ENCODE peak calls at places on chromosomes 7 and 10, in six cellular contexts. M, O, Y, R, F and U are unnamed samples.

GRCh38 chr7:105978035-105978434 is 15.0 kb downstream of the CDHR3 start:
- DNase-seq in F (no peak), R (no peak), Y (no peak), O (no peak), M (no peak), U (no peak)

GRCh38 chr7:79090543-79090942 is 362.9 kb downstream of the MAGI2 start:
- DNase-seq in O (no peak), M (peak; percentile 55), Y (no peak), F (no peak), R (no peak), U (no peak)

GRCh38 chr10:99619090-99619800 is 994 bp downstream of the SLC25A28 start:
- DNase-seq in O (no peak), M (peak; percentile 25), F (no peak), Y (no peak), R (no peak), U (peak; percentile 69)

GRCh38 chr7:155375337-155376277 is 77.9 kb downstream of the INSIG1 start:
- DNase-seq in M (no peak), F (no peak), O (no peak), Y (no peak), R (no peak), U (no peak)

GRCh38 chr7:149853157-149853556 is 15.0 kb downstream of the ZNF862 start:
- DNase-seq in F (no peak), R (no peak), Y (no peak), M (peak; percentile 7), O (no peak), U (no peak)

GRCh38 chr7:114508096-114508495 is 93.5 kb downstream of the FOXP2 start:
- DNase-seq in R (no peak), F (no peak), Y (no peak), O (no peak), M (peak; percentile 47), U (no peak)

GRCh38 chr10:77967611-77968022 is 41.1 kb upstream of the DLG5 start:
- DNase-seq in M (no peak), F (no peak), O (peak; percentile 47), Y (no peak), R (no peak), U (no peak)

GRCh38 chr10:33336606-33337334 is 2.3 kb upstream of the NRP1 start:
- DNase-seq in R (peak; percentile 21), O (peak; percentile 74), M (no peak), Y (peak; percentile 31), F (peak; percentile 46), U (no peak)

GRCh38 chr7:55438765-55439525 is 73.8 kb downstream of the LANCL2 start:
- DNase-seq in Y (peak; percentile 79), F (no peak), O (peak; percentile 81), R (no peak), M (peak; percentile 37), U (no peak)

GRCh38 chr7:23246540-23246939 is at the start of gene GPNMB:
- DNase-seq in M (peak; percentile 58), F (no peak), Y (peak; percentile 17), O (peak; percentile 62), R (no peak), U (no peak)

GRCh38 chr10:9957352-9957751 is 1060.3 kb upstream of the CELF2 start:
- DNase-seq in F (no peak), Y (no peak), R (no peak), M (peak; percentile 44), O (no peak), U (no peak)

GRCh38 chr10:89474452-89474851 is 60.1 kb downstream of the IFIT5 start:
- DNase-seq in Y (no peak), R (no peak), F (no peak), O (no peak), M (no peak), U (no peak)

GRCh38 chr10:89476676-89477075 is 58.7 kb downstream of the SLC16A12 start:
- DNase-seq in O (no peak), R (no peak), Y (no peak), F (no peak), M (peak; percentile 12), U (no peak)

GRCh38 chr10:89475137-89475536 is 60.3 kb downstream of the SLC16A12 start:
- DNase-seq in M (no peak), F (no peak), Y (no peak), O (no peak), R (no peak), U (no peak)

GRCh38 chr10:89475567-89475966 is 59.8 kb downstream of the SLC16A12 start:
- DNase-seq in Y (no peak), F (no peak), O (no peak), R (no peak), M (peak; percentile 35), U (no peak)

GRCh38 chr10:89476150-89476549 is 59.2 kb downstream of the SLC16A12 start:
- DNase-seq in M (no peak), R (no peak), O (no peak), F (no peak), Y (no peak), U (no peak)
- H3K27ac ChIP-seq in M (no peak overlapping the region), R (no peak overlapping the region), O (no peak overlapping the region), F (no peak overlapping the region), Y (peak overlapping the region; percentile 43), U (no peak overlapping the region)

GRCh38 chr7:157771-158251 is 34.6 kb upstream of the FAM20C start:
- DNase-seq in F (no peak), R (no peak), O (no peak), M (no peak), Y (no peak), U (no peak)
- H3K4me3 ChIP-seq in F (no peak overlapping the region), R (no peak overlapping the region), O (no peak overlapping the region), M (no peak overlapping the region), Y (no peak overlapping the region), U (no peak overlapping the region)

GRCh38 chr7:98357751-98358161 is 43.1 kb downstream of the BAIAP2L1 start:
- DNase-seq in Y (peak; percentile 40), R (no peak), O (no peak), M (peak; percentile 24), F (peak; percentile 62), U (no peak)

GRCh38 chr7:98352621-98353020 is 48.3 kb downstream of the BAIAP2L1 start:
- DNase-seq in Y (no peak), F (no peak), M (peak; percentile 90), R (no peak), O (no peak), U (no peak)

GRCh38 chr7:98354052-98354451 is 46.8 kb downstream of the BAIAP2L1 start:
- DNase-seq in O (no peak), R (no peak), F (no peak), M (no peak), Y (no peak), U (no peak)

GRCh38 chr7:98354511-98355249 is 46.2 kb downstream of the BAIAP2L1 start:
- DNase-seq in R (no peak), Y (peak; percentile 83), O (no peak), F (peak; percentile 84), M (peak; percentile 82), U (no peak)

GRCh38 chr7:98355250-98355538 is 45.7 kb downstream of the BAIAP2L1 start:
- DNase-seq in M (no peak), F (no peak), Y (no peak), R (no peak), O (no peak), U (no peak)
- H3K4me1 ChIP-seq in M (peaks cover 14% of the 10 kb centered on the region), F (no peaks in the 10 kb centered on the region), Y (peaks cover 16% of the 10 kb centered on the region), R (no peaks in the 10 kb centered on the region), O (no peaks in the 10 kb centered on the region), U (no peaks in the 10 kb centered on the region)

GRCh38 chr7:152073352-152073751 is 47.9 kb downstream of the GALNT11 start:
- DNase-seq in F (no peak), M (no peak), Y (no peak), O (no peak), R (no peak), U (no peak)

GRCh38 chr7:152076940-152077933 is 51.8 kb downstream of the GALNT11 start:
- DNase-seq in M (peak; percentile 18), R (no peak), F (no peak), Y (no peak), O (peak; percentile 26), U (no peak)

GRCh38 chr7:152076324-152076821 is 50.9 kb downstream of the GALNT11 start:
- DNase-seq in Y (peak; percentile 47), M (no peak), R (no peak), F (peak; percentile 56), O (peak; percentile 39), U (no peak)

GRCh38 chr7:152072451-152072850 is 47.0 kb downstream of the GALNT11 start:
- DNase-seq in R (no peak), Y (no peak), F (no peak), O (no peak), M (no peak), U (no peak)

GRCh38 chr7:152074673-152075072 is 49.2 kb downstream of the GALNT11 start:
- DNase-seq in R (no peak), O (no peak), M (no peak), Y (no peak), F (no peak), U (no peak)
- H3K27ac ChIP-seq in R (no peak overlapping the region), O (no peak overlapping the region), M (no peak overlapping the region), Y (no peak overlapping the region), F (no peak overlapping the region), U (no peak overlapping the region)

GRCh38 chr10:93199221-93199681 is 125.6 kb downstream of the CYP26A1 start:
- DNase-seq in R (no peak), M (peak; percentile 39), Y (peak; percentile 74), O (no peak), F (peak; percentile 74), U (no peak)
- H3K4me3 ChIP-seq in R (no peak overlapping the region), M (peak overlapping the region; percentile 5), Y (peak overlapping the region; percentile 19), O (no peak overlapping the region), F (peak overlapping the region; percentile 11), U (no peak overlapping the region)

GRCh38 chr7:42574693-42575084 is 337.2 kb downstream of the C7orf25 start:
- DNase-seq in F (no peak), Y (no peak), O (no peak), R (no peak), M (no peak), U (no peak)
- H3K4me1 ChIP-seq in F (no peaks in the 10 kb centered on the region), Y (peaks cover 7% of the 10 kb centered on the region), O (no peaks in the 10 kb centered on the region), R (no peaks in the 10 kb centered on the region), M (no peaks in the 10 kb centered on the region), U (no peaks in the 10 kb centered on the region)